ENCODE peak calls at places on chromosome 20, in nine cellular contexts. One of them, this sample, is unnamed.

GRCh38 chr20:38343107-38343797 is 3.0 kb upstream of the LBP start:
- DNase-seq in heart right ventricle: no peak
- DNase-seq in adrenal gland: peak; percentile 46
- DNase-seq in spleen: no peak
- DNase-seq in uterus: peak; percentile 67
- DNase-seq in AG04450: peak; percentile 18
- DNase-seq in IMR-90: peak; percentile 46
- DNase-seq in GM23338: no peak
- DNase-seq in endothelial cell of umbilical vein: peak; percentile 12
- DNase-seq in this sample: no peak

GRCh38 chr20:6245436-6245835 is 122.6 kb upstream of the FERMT1 start:
- DNase-seq in heart right ventricle: no peak
- DNase-seq in adrenal gland: no peak
- DNase-seq in spleen: no peak
- DNase-seq in uterus: no peak
- DNase-seq in AG04450: no peak
- DNase-seq in IMR-90: no peak
- DNase-seq in GM23338: no peak
- DNase-seq in endothelial cell of umbilical vein: no peak
- DNase-seq in this sample: no peak

GRCh38 chr20:32110173-32110704 is 725 bp downstream of the TM9SF4 start:
- DNase-seq in heart right ventricle: no peak
- DNase-seq in adrenal gland: peak; percentile 24
- DNase-seq in spleen: no peak
- DNase-seq in uterus: no peak
- DNase-seq in AG04450: no peak
- DNase-seq in IMR-90: no peak
- DNase-seq in GM23338: no peak
- DNase-seq in endothelial cell of umbilical vein: no peak
- DNase-seq in this sample: no peak

GRCh38 chr20:62025394-62025793 is 40.3 kb downstream of the TAF4 start:
- DNase-seq in heart right ventricle: no peak
- DNase-seq in adrenal gland: no peak
- DNase-seq in spleen: no peak
- DNase-seq in uterus: no peak
- DNase-seq in AG04450: no peak
- DNase-seq in IMR-90: no peak
- DNase-seq in GM23338: no peak
- DNase-seq in endothelial cell of umbilical vein: peak; percentile 1
- DNase-seq in this sample: no peak

GRCh38 chr20:63102720-63103375 is 96.1 kb upstream of the BHLHE23 start:
- DNase-seq in heart right ventricle: no peak
- DNase-seq in adrenal gland: peak; percentile 22
- DNase-seq in spleen: peak; percentile 86
- DNase-seq in uterus: peak; percentile 28
- DNase-seq in AG04450: no peak
- DNase-seq in IMR-90: peak; percentile 6
- DNase-seq in GM23338: peak; percentile 76
- DNase-seq in endothelial cell of umbilical vein: no peak
- DNase-seq in this sample: peak; percentile 39

GRCh38 chr20:13458860-13459451 is 179.8 kb downstream of the TASP1 start:
- DNase-seq in heart right ventricle: no peak
- DNase-seq in adrenal gland: peak; percentile 27
- DNase-seq in spleen: no peak
- DNase-seq in uterus: no peak
- DNase-seq in AG04450: no peak
- DNase-seq in IMR-90: peak; percentile 41
- DNase-seq in GM23338: peak; percentile 62
- DNase-seq in endothelial cell of umbilical vein: peak; percentile 35
- DNase-seq in this sample: no peak

GRCh38 chr20:49268600-49269365 is 9.1 kb downstream of the ZNFX1 start:
- DNase-seq in heart right ventricle: no peak
- DNase-seq in adrenal gland: no peak
- DNase-seq in spleen: no peak
- DNase-seq in uterus: no peak
- DNase-seq in AG04450: peak; percentile 47
- DNase-seq in IMR-90: peak; percentile 81
- DNase-seq in GM23338: no peak
- DNase-seq in endothelial cell of umbilical vein: no peak
- DNase-seq in this sample: no peak

GRCh38 chr20:2814076-2814475 is 711 bp upstream of the C20orf141 start:
- DNase-seq in heart right ventricle: no peak
- DNase-seq in adrenal gland: no peak
- DNase-seq in spleen: no peak
- DNase-seq in uterus: no peak
- DNase-seq in AG04450: no peak
- DNase-seq in IMR-90: peak; percentile 31
- DNase-seq in GM23338: no peak
- DNase-seq in endothelial cell of umbilical vein: no peak
- DNase-seq in this sample: no peak

GRCh38 chr20:17747431-17747846 is 47.7 kb downstream of the BANF2 start:
- DNase-seq in heart right ventricle: no peak
- DNase-seq in adrenal gland: peak; percentile 85
- DNase-seq in spleen: no peak
- DNase-seq in uterus: no peak
- DNase-seq in AG04450: peak; percentile 78
- DNase-seq in IMR-90: peak; percentile 94
- DNase-seq in GM23338: no peak
- DNase-seq in endothelial cell of umbilical vein: peak; percentile 85
- DNase-seq in this sample: no peak

GRCh38 chr20:24470782-24471582 is 1.6 kb downstream of the SYNDIG1 start:
- DNase-seq in heart right ventricle: no peak
- DNase-seq in adrenal gland: no peak
- DNase-seq in spleen: no peak
- DNase-seq in uterus: peak; percentile 28
- DNase-seq in AG04450: no peak
- DNase-seq in IMR-90: no peak
- DNase-seq in GM23338: peak; percentile 68
- DNase-seq in endothelial cell of umbilical vein: no peak
- DNase-seq in this sample: no peak

GRCh38 chr20:1538655-1539054 is 18.9 kb downstream of the SIRPD start:
- DNase-seq in heart right ventricle: no peak
- DNase-seq in adrenal gland: no peak
- DNase-seq in spleen: no peak
- DNase-seq in uterus: no peak
- DNase-seq in AG04450: no peak
- DNase-seq in IMR-90: no peak
- DNase-seq in GM23338: no peak
- DNase-seq in endothelial cell of umbilical vein: no peak
- DNase-seq in this sample: no peak

GRCh38 chr20:10877345-10877744 is 203.5 kb upstream of the JAG1 start:
- DNase-seq in heart right ventricle: peak; percentile 16
- DNase-seq in adrenal gland: no peak
- DNase-seq in spleen: no peak
- DNase-seq in uterus: no peak
- DNase-seq in AG04450: no peak
- DNase-seq in IMR-90: no peak
- DNase-seq in GM23338: no peak
- DNase-seq in endothelial cell of umbilical vein: no peak
- DNase-seq in this sample: peak; percentile 82

GRCh38 chr20:46523696-46524328 is 10.5 kb upstream of the ZNF334 start:
- DNase-seq in heart right ventricle: no peak
- DNase-seq in adrenal gland: no peak
- DNase-seq in spleen: no peak
- DNase-seq in uterus: no peak
- DNase-seq in AG04450: no peak
- DNase-seq in IMR-90: peak; percentile 17
- DNase-seq in GM23338: peak; percentile 67
- DNase-seq in endothelial cell of umbilical vein: peak; percentile 7
- DNase-seq in this sample: no peak

GRCh38 chr20:40698744-40699143 is 9.7 kb upstream of the MAFB start:
- DNase-seq in heart right ventricle: no peak
- DNase-seq in adrenal gland: no peak
- DNase-seq in spleen: no peak
- DNase-seq in uterus: no peak
- DNase-seq in AG04450: no peak
- DNase-seq in IMR-90: no peak
- DNase-seq in GM23338: no peak
- DNase-seq in endothelial cell of umbilical vein: no peak
- DNase-seq in this sample: no peak

GRCh38 chr20:59777814-59778575 is 155.4 kb downstream of the SYCP2 start:
- DNase-seq in heart right ventricle: no peak
- DNase-seq in adrenal gland: no peak
- DNase-seq in spleen: no peak
- DNase-seq in uterus: no peak
- DNase-seq in AG04450: no peak
- DNase-seq in IMR-90: no peak
- DNase-seq in GM23338: no peak
- DNase-seq in endothelial cell of umbilical vein: no peak
- DNase-seq in this sample: no peak

GRCh38 chr20:42506397-42506796 is 683.3 kb downstream of the PTPRT start:
- DNase-seq in heart right ventricle: no peak
- DNase-seq in adrenal gland: no peak
- DNase-seq in spleen: no peak
- DNase-seq in uterus: no peak
- DNase-seq in AG04450: no peak
- DNase-seq in IMR-90: no peak
- DNase-seq in GM23338: no peak
- DNase-seq in endothelial cell of umbilical vein: no peak
- DNase-seq in this sample: no peak

GRCh38 chr20:11271319-11271718 is 597.5 kb upstream of the JAG1 start:
- DNase-seq in heart right ventricle: no peak
- DNase-seq in adrenal gland: no peak
- DNase-seq in spleen: no peak
- DNase-seq in uterus: no peak
- DNase-seq in AG04450: no peak
- DNase-seq in IMR-90: no peak
- DNase-seq in GM23338: peak; percentile 84
- DNase-seq in endothelial cell of umbilical vein: no peak
- DNase-seq in this sample: no peak

DNA sequence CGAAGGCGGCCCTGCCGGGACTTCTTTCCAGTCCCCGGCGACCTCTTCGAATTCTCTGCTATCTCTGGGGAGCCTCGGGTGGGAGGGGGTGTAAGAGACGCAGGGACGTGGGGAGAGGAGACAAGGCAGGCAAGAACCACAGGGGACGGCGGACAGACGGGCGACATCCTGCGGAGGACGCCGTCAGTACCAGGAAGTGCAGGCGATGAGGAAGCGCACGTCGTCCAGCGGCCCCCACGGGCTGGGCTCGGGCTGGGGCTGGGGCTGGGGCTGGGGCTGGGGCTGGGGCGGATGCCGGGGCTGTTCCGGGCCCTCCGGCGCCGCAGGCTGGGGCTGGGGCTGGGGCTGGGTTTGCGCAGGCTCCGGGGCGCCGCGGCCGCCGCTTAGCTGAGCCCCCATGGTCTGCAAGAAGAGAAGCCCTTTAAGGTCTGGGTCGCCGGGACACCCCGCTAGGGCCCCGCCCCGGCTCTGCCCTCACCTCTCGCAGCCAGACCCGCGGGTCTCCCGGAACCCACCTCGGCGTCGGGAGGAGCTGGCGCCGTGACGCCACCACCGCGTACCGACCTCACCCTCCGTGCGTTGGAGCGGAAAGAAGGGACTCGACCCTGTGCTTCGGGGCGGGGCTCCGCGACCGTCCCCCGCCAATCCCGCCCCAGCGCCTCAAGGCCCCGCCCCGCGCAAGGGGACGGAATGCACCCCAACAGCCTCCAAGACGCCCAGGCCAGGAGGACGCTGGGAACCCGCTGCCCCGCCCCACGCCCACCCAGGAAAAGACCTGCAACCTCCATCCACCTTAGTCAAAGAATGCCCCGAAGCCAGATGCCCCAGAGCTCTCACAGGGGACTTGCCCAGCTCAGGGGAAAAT is at the start of gene MMP24OS:
- DNase-seq in heart right ventricle: peak; percentile 89
- DNase-seq in adrenal gland: peak; percentile 94
- DNase-seq in spleen: peak; percentile 98
- DNase-seq in uterus: peak; percentile 85
- DNase-seq in AG04450: peak; percentile 49
- DNase-seq in IMR-90: peak; percentile 82
- DNase-seq in GM23338: peak; percentile 95
- DNase-seq in endothelial cell of umbilical vein: peak; percentile 77
- DNase-seq in this sample: peak; percentile 93
- TF ChIP-seq CTCF in heart right ventricle: peak; percentile 20
- TF ChIP-seq CTCF in adrenal gland: peak; percentile 1
- TF ChIP-seq CTCF in spleen: peak; percentile 22
- TF ChIP-seq CTCF in uterus: no peak
- TF ChIP-seq CTCF in AG04450: peak; percentile 17
- TF ChIP-seq CTCF in IMR-90: peak; percentile 34
- TF ChIP-seq CTCF in GM23338: no peak
- TF ChIP-seq CTCF in endothelial cell of umbilical vein: peak; percentile 31
- TF ChIP-seq CTCF in this sample: peak; percentile 37

GRCh38 chr20:47597090-47597489 is 95.4 kb downstream of the NCOA3 start:
- DNase-seq in heart right ventricle: no peak
- DNase-seq in adrenal gland: no peak
- DNase-seq in spleen: no peak
- DNase-seq in uterus: no peak
- DNase-seq in AG04450: no peak
- DNase-seq in IMR-90: no peak
- DNase-seq in GM23338: no peak
- DNase-seq in endothelial cell of umbilical vein: no peak
- DNase-seq in this sample: no peak
- H3K4me3 ChIP-seq in heart right ventricle: no peak overlapping the region
- H3K4me3 ChIP-seq in adrenal gland: no peak overlapping the region
- H3K4me3 ChIP-seq in spleen: no peak overlapping the region
- H3K4me3 ChIP-seq in uterus: no peak overlapping the region
- H3K4me3 ChIP-seq in AG04450: no peak overlapping the region
- H3K4me3 ChIP-seq in IMR-90: no peak overlapping the region
- H3K4me3 ChIP-seq in GM23338: no peak overlapping the region
- H3K4me3 ChIP-seq in endothelial cell of umbilical vein: no peak overlapping the region
- H3K4me3 ChIP-seq in this sample: no peak overlapping the region

DNA sequence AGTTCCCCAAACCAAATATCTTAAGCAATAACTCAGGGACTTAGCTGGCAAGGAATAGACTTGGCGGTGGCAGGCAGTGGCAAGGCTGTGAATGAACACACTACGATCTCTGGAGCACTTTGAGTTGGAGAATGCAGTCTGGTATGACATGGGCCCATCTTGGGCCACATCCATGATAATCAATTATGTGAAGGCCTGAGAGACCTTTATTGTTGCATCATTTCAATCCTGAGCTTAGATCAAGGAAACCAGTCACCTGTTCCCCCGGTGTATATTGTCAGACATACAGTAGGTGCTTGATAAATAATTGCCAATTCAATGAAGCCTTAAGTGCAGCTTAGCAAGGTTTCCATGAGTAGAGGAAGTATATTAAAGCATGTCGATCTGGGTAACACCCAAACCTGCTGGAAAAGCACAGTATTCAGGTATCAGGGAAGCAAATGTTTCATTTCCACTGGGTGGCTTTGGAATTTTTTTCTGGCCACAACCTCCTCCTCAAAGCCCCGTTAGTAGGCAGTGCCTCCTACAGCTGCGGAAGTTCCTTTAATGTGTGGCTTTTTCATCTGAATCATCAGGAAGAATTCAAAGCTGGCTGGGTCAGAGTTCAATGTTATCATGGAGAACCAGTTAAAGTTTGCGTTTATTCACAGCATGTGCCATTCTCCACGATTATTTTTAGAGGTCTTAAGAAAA is 10.2 kb downstream of the CASS4 start:
- DNase-seq in heart right ventricle: no peak
- DNase-seq in adrenal gland: no peak
- DNase-seq in spleen: no peak
- DNase-seq in uterus: no peak
- DNase-seq in AG04450: peak; percentile 51
- DNase-seq in IMR-90: peak; percentile 88
- DNase-seq in GM23338: no peak
- DNase-seq in endothelial cell of umbilical vein: peak; percentile 93
- DNase-seq in this sample: no peak
- TF ChIP-seq CTCF in heart right ventricle: no peak
- TF ChIP-seq CTCF in adrenal gland: no peak
- TF ChIP-seq CTCF in spleen: no peak
- TF ChIP-seq CTCF in uterus: no peak
- TF ChIP-seq CTCF in AG04450: no peak
- TF ChIP-seq CTCF in IMR-90: peak; percentile 34
- TF ChIP-seq CTCF in GM23338: no peak
- TF ChIP-seq CTCF in endothelial cell of umbilical vein: no peak
- TF ChIP-seq CTCF in this sample: no peak

GRCh38 chr20:64161595-64162238 is 2.5 kb upstream of the MYT1 start:
- DNase-seq in heart right ventricle: peak; percentile 32
- DNase-seq in adrenal gland: peak; percentile 57
- DNase-seq in spleen: no peak
- DNase-seq in uterus: no peak
- DNase-seq in AG04450: no peak
- DNase-seq in IMR-90: peak; percentile 38
- DNase-seq in GM23338: peak; percentile 94
- DNase-seq in endothelial cell of umbilical vein: peak; percentile 35
- DNase-seq in this sample: peak; percentile 38
- H3K4me3 ChIP-seq in heart right ventricle: no peak overlapping the region
- H3K4me3 ChIP-seq in adrenal gland: no peak overlapping the region
- H3K4me3 ChIP-seq in spleen: no peak overlapping the region
- H3K4me3 ChIP-seq in uterus: no peak overlapping the region
- H3K4me3 ChIP-seq in AG04450: no peak overlapping the region
- H3K4me3 ChIP-seq in IMR-90: no peak overlapping the region
- H3K4me3 ChIP-seq in GM23338: peak overlapping the region; percentile 45
- H3K4me3 ChIP-seq in endothelial cell of umbilical vein: no peak overlapping the region
- H3K4me3 ChIP-seq in this sample: no peak overlapping the region

This sample was measured in left ventricle myocardium inferior.